ENCODE peak calls at places on chromosomes 2 and 18, in four cellular contexts. J is GM12878, I is SK-N-SH, T is K562. U is an unnamed sample.

GRCh38 chr2:15494877-15495276 is 66.3 kb downstream of the NBAS start:
- DNase-seq in J (no peak), I (no peak), T (no peak), U (no peak)

GRCh38 chr2:229446316-229446715 is 175.2 kb upstream of the PID1 start:
- DNase-seq in J (no peak), I (no peak), T (no peak), U (no peak)

GRCh38 chr2:237296756-237297155 is 117.2 kb downstream of the COL6A3 start:
- DNase-seq in J (no peak), I (no peak), T (no peak), U (no peak)

GRCh38 chr2:138421971-138422335 is 79.6 kb upstream of the SPOPL start:
- DNase-seq in J (no peak), I (no peak), T (no peak), U (no peak)

GRCh38 chr2:133221398-133221797 is 346.9 kb downstream of the NCKAP5 start:
- DNase-seq in J (no peak), I (no peak), T (no peak), U (no peak)

GRCh38 chr2:233846387-233847247 is 7.7 kb downstream of the HJURP start:
- DNase-seq in J (no peak), I (peak; percentile 48), T (no peak), U (no peak)

GRCh38 chr2:172833898-172834297 is 98.3 kb downstream of the RAPGEF4 start:
- DNase-seq in J (no peak), I (no peak), T (no peak), U (no peak)

GRCh38 chr2:122643725-122644329 is 888.4 kb downstream of the TSN start:
- DNase-seq in J (no peak), I (peak; percentile 70), T (no peak), U (no peak)

GRCh38 chr2:121043827-121044222 is 241.2 kb downstream of the TFCP2L1 start:
- DNase-seq in J (no peak), I (no peak), T (no peak), U (no peak)

GRCh38 chr18:78402440-78402839 is 577.2 kb upstream of the SALL3 start:
- DNase-seq in J (no peak), I (no peak), T (no peak), U (no peak)

GRCh38 chr2:207746131-207746530 is 23.6 kb downstream of the FZD5 start:
- DNase-seq in J (no peak), I (peak; percentile 64), T (peak; percentile 76), U (peak; percentile 55)

GRCh38 chr18:76468345-76469275 is 26.4 kb downstream of the ZNF516 start:
- DNase-seq in J (no peak), I (no peak), T (no peak), U (no peak)

GRCh38 chr18:42155024-42155423 is 200.0 kb downstream of the PIK3C3 start:
- DNase-seq in J (no peak), I (peak; percentile 56), T (no peak), U (no peak)

GRCh38 chr18:50405582-50406271 is 30.9 kb downstream of the SKA1 start:
- DNase-seq in J (no peak), I (no peak), T (no peak), U (peak; percentile 31)

GRCh38 chr2:158502984-158503383 is 46.2 kb downstream of the PKP4 start:
- DNase-seq in J (no peak), I (no peak), T (no peak), U (no peak)

DNA sequence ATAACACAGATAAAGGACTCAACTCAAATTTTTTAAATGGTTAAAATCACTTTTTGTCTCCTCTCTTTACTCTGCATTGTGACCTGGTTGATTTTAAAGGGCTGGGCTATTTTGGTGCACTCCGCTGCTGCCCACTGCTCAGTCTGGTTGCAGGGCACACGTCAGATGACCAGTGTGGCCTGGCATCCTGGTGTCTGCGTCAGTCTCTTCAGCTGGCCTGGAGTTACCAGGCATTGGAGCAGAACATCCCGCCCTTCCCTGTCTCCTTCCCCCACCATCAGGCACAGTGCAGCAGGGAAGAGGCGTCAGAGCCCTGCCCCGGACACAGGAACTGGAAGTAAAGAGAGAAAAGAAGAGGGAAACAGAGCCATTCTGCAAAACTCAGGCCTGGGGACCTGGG is 8.9 kb downstream of the C1QL2 start:
- DNase-seq in J (no peak), I (no peak), T (no peak), U (no peak)
- TF ChIP-seq USF1 in J (no peak), I (no peak), T (no peak), U (no peak)

GRCh38 chr2:181310967-181311366 is 146.2 kb upstream of the ITGA4 start:
- DNase-seq in J (no peak), I (no peak), T (no peak), U (no peak)

GRCh38 chr2:181313845-181314244 is 143.3 kb upstream of the ITGA4 start:
- DNase-seq in J (no peak), I (no peak), T (no peak), U (no peak)

GRCh38 chr2:181309576-181309975 is 147.6 kb upstream of the ITGA4 start:
- DNase-seq in J (no peak), I (no peak), T (no peak), U (no peak)

GRCh38 chr2:181312515-181312927 is 144.7 kb upstream of the ITGA4 start:
- DNase-seq in J (peak; percentile 99), I (no peak), T (no peak), U (no peak)

DNA sequence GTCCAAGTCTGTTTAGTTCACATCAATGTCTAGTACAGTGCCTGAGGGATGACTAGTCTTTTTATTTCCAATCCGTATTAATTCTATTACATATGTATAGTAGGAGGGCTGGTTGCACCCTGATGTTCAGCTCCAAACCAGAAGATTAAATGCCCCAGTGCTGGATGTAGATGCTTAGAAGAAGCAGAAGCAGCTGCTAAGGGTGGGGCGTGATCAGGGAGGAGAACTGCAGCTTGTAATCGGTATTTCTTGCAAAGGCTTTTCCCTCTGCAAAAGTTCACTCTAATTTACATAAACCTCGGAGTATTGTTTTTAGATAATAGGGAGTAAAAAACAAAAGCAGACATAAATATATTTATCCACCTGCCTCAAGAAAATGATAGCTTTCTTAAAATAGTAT is 145.3 kb upstream of the ITGA4 start:
- DNase-seq in J (no peak), I (no peak), T (no peak), U (no peak)
- TF ChIP-seq USF1 in J (no peak), I (no peak), T (no peak), U (no peak)

GRCh38 chr2:136129601-136130000 is 11.7 kb upstream of the CXCR4 start:
- DNase-seq in J (no peak), I (no peak), T (no peak), U (no peak)
- TF ChIP-seq USF1 in J (no peak), I (no peak), T (no peak), U (no peak)

GRCh38 chr2:26915316-26915715 is 55.1 kb upstream of the MAPRE3 start:
- DNase-seq in J (no peak), I (no peak), T (no peak), U (no peak)

GRCh38 chr2:26913599-26914285 is 56.7 kb upstream of the MAPRE3 start:
- DNase-seq in J (no peak), I (no peak), T (no peak), U (no peak)

GRCh38 chr2:26914963-26915310 is 55.5 kb upstream of the MAPRE3 start:
- DNase-seq in J (no peak), I (no peak), T (no peak), U (no peak)

GRCh38 chr2:26916128-26916692 is 54.2 kb upstream of the MAPRE3 start:
- DNase-seq in J (no peak), I (no peak), T (no peak), U (no peak)

GRCh38 chr2:26914286-26914962 is 56.0 kb upstream of the MAPRE3 start:
- DNase-seq in J (no peak), I (no peak), T (no peak), U (peak; percentile 35)
- TF ChIP-seq USF1 in J (no peak), I (no peak), T (no peak), U (no peak)

GRCh38 chr2:188248513-188248912 is 43.2 kb upstream of the GULP1 start:
- DNase-seq in J (no peak), I (no peak), T (no peak), U (no peak)

GRCh38 chr2:188245230-188245629 is 46.4 kb upstream of the GULP1 start:
- DNase-seq in J (no peak), I (no peak), T (no peak), U (no peak)

GRCh38 chr2:188238386-188238785 is 53.3 kb upstream of the GULP1 start:
- DNase-seq in J (no peak), I (no peak), T (no peak), U (no peak)

GRCh38 chr2:188243381-188243780 is 48.3 kb upstream of the GULP1 start:
- DNase-seq in J (no peak), I (no peak), T (no peak), U (no peak)

DNA sequence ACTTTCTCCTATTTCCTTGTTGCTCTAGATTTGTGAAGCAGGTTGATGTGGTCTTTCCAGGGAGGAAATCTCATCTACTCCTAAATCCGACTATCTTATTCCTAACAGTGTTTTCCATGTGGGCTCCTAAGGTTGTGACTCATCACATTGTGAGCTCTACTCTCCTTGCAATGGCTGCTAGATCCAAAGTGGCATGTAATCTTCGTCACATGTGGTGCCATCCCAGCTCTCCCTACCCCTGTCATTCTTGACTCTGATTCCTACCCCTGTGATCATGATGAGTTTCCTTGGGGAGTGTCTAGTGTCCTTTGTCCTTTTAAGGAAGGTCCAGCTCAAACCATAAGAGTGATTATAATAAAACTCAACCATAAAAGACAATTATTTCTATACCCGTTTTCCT is 47.3 kb upstream of the GULP1 start:
- DNase-seq in J (no peak), I (no peak), T (no peak), U (no peak)
- TF ChIP-seq USF1 in J (no peak), I (no peak), T (no peak), U (no peak)

GRCh38 chr2:43043471-43043870 is 182.9 kb downstream of the ZFP36L2 start:
- DNase-seq in J (no peak), I (no peak), T (no peak), U (no peak)

GRCh38 chr2:43039376-43040080 is 186.9 kb downstream of the ZFP36L2 start:
- DNase-seq in J (no peak), I (no peak), T (no peak), U (no peak)

GRCh38 chr2:43041167-43041566 is 185.2 kb downstream of the ZFP36L2 start:
- DNase-seq in J (no peak), I (no peak), T (peak; percentile 68), U (no peak)

GRCh38 chr2:43040084-43040854 is 186.1 kb downstream of the ZFP36L2 start:
- DNase-seq in J (no peak), I (no peak), T (peak; percentile 78), U (no peak)

DNA sequence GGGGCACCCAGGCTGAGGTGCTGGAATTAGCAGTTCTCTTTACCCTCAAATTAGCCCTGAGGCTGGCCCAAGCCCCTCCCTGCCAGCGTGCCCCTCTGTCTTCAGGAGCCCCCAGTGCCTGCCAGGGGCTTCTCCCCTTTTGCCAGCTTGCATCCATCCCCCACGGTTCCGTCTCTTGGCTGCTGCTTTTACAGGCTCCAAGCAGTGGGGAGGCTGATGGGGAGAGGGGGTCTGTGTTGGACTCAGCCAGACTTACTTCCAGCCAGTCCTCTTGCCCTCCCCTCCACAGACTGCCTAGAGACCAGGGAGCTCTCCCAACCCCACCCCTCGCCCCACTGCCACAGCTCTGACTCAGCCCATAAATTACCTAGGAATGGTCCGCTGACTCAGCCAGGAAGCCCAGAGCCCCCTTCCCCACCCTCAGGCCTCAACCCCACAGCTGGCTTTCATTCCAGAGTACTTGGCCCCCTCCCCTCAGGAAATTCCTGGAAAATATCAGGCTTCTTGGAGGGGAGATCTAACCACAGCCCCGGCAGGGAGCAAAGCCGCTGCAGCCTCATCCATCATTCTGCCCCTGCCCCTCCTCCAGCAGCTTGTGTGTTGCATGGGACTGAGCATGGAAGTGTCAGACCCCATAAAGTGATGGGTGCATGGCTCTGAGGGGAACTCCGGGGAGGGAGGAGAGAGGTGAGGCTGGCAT is 184.6 kb downstream of the ZFP36L2 start:
- DNase-seq in J (no peak), I (peak; percentile 82), T (peak; percentile 91), U (peak; percentile 50)
- TF ChIP-seq USF1 in J (no peak), I (peak; percentile 50), T (no peak), U (no peak)